ENCODE peak calls at places on chromosome 18, in four cellular contexts. F is H9, I is pancreas, M is sigmoid colon. A is an unnamed sample.

GRCh38 chr18:73756256-73757091 is 391.2 kb downstream of the FBXO15 start:
- DNase-seq in I (no peak), M (no peak), F (no peak), A (no peak)

GRCh38 chr18:61400016-61400630 is 66.9 kb downstream of the CDH20 start:
- DNase-seq in M (no peak), F (no peak), I (no peak), A (no peak)

GRCh38 chr18:55425698-55426097 is 162.3 kb downstream of the TCF4 start:
- DNase-seq in M (no peak), I (no peak), F (no peak), A (no peak)

GRCh38 chr18:8516391-8517250 is 92.6 kb upstream of the RAB12 start:
- DNase-seq in I (no peak), M (peak), F (no peak), A (no peak)

GRCh38 chr18:28588884-28589549 is 412.1 kb upstream of the CDH2 start:
- DNase-seq in I (no peak), M (no peak), F (no peak), A (no peak)

GRCh38 chr18:52554180-52554579 is 214.2 kb downstream of the DCC start:
- DNase-seq in I (no peak), M (no peak), F (no peak), A (no peak)

GRCh38 chr18:3046216-3046808 is 33.4 kb upstream of the LPIN2 start:
- DNase-seq in I (no peak), F (no peak), M (no peak), A (no peak)

GRCh38 chr18:23460285-23461273 is 7.5 kb downstream of the RIOK3 start:
- DNase-seq in M (no peak), F (no peak), I (no peak), A (no peak)

GRCh38 chr18:3422905-3423304 is 27.1 kb upstream of the TGIF1 start:
- DNase-seq in M (no peak), I (no peak), F (no peak), A (no peak)

GRCh38 chr18:350953-351572 is 83.2 kb upstream of the THOC1 start:
- DNase-seq in F (no peak), M (no peak), I (no peak), A (no peak)

GRCh38 chr18:31041346-31042067 is 1.0 kb downstream of the DSC3 start:
- DNase-seq in F (peak), M (no peak), I (no peak), A (no peak)

GRCh38 chr18:11553098-11553940 is 56.1 kb upstream of the SLC35G4 start:
- DNase-seq in I (peak), M (no peak), F (peak), A (no peak)

GRCh38 chr18:32368170-32368569 is 102.5 kb downstream of the GAREM1 start:
- DNase-seq in I (no peak), M (no peak), F (no peak), A (no peak)

GRCh38 chr18:2978208-2978607 is 34.7 kb downstream of the LPIN2 start:
- DNase-seq in F (no peak), I (no peak), M (no peak), A (no peak)

GRCh38 chr18:44823286-44823685 is 142.6 kb downstream of the SETBP1 start:
- DNase-seq in I (no peak), F (no peak), M (no peak), A (no peak)

GRCh38 chr18:49646864-49647263 is 85.0 kb downstream of the LIPG start:
- DNase-seq in I (no peak), M (peak), F (no peak), A (no peak)

GRCh38 chr18:44884446-44884845 is 203.8 kb downstream of the SETBP1 start:
- DNase-seq in F (no peak), I (no peak), M (no peak), A (no peak)

GRCh38 chr18:50107468-50107867 is 87.5 kb downstream of the MYO5B start:
- DNase-seq in F (no peak), M (no peak), I (no peak), A (no peak)

GRCh38 chr18:60684843-60685513 is 312.4 kb upstream of the MC4R start:
- DNase-seq in M (no peak), F (no peak), I (no peak), A (no peak)

GRCh38 chr18:51666717-51667320 is 469.3 kb upstream of the MEX3C start:
- DNase-seq in F (no peak), I (no peak), M (peak), A (no peak)

GRCh38 chr18:35571138-35571537 is 10.4 kb upstream of the GALNT1 start:
- DNase-seq in M (no peak), F (no peak), I (no peak), A (no peak)

GRCh38 chr18:39435209-39435608 is 1869.6 kb upstream of the CELF4 start:
- DNase-seq in M (no peak), F (no peak), I (no peak), A (no peak)

GRCh38 chr18:54382076-54382475 is 24.4 kb downstream of the C18orf54 start:
- DNase-seq in M (no peak), F (no peak), I (no peak), A (no peak)

GRCh38 chr18:22165049-22165602 is 4.3 kb upstream of the GATA6 start:
- DNase-seq in I (no peak), M (no peak), F (peak), A (no peak)

GRCh38 chr18:7684966-7685365 is 117.8 kb downstream of the PTPRM start:
- DNase-seq in F (no peak), M (no peak), I (no peak), A (no peak)

DNA sequence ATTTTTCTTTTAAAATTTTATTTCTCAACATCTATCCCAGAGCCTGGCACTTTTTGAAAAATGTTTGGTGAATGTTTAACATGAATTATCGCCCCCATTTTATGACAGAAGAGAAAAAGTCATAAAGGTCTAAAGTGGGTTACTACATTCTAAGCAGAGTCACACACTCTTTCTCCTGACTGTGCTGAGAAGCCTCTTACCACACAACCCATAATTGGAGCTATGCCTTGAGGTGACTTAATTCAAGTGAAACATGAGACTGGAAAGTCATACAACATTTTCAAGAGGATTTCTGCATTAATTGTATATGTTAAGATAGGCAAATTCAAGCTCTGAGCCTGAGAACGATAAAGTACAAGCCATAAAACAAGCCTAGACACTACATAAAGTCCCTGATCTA is 3.1 kb upstream of the DSEL start:
- DNase-seq in I (no peak), F (no peak), M (no peak), A (no peak)
- H3K27ac ChIP-seq in I (no peak), F (no peak), M (peak), A (no peak)

GRCh38 chr18:4734021-4734420 is 278.9 kb upstream of the DLGAP1 start:
- DNase-seq in I (no peak), F (no peak), M (no peak), A (no peak)
- TF ChIP-seq CTCF in I (no peak), F (no peak), M (no peak), A (no peak)

DNA sequence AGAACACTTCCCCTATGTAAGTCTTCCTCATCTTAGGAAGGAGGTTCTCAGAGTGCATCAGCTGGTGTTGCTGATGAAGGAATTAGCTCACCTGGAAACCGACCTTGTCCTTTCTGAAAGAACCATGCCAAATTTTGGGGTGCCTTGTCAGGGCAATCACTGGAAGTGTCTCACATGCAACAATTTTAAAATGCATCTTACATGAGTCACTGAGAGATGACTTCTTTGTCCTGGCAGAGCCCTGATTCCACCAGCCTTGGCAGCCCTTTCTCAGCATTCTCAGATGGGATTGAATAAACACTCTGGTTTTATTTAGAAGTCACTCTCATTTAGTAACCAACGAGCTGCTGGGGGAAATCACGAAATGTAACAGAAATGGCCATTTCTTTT is 3.8 kb upstream of the ATP8B1 start:
- DNase-seq in F (no peak), M (no peak), I (no peak), A (no peak)
- H3K27ac ChIP-seq in F (no peak), M (peak), I (peak), A (no peak)

GRCh38 chr18:9562584-9562983 is 51.8 kb downstream of the PPP4R1 start:
- DNase-seq in F (no peak), I (no peak), M (no peak), A (no peak)
- TF ChIP-seq CTCF in F (no peak), I (no peak), M (no peak), A (no peak)

GRCh38 chr18:25231327-25231691 is 120.7 kb downstream of the ZNF521 start:
- DNase-seq in F (no peak), I (no peak), M (peak), A (no peak)

GRCh38 chr18:25229080-25229479 is 122.9 kb downstream of the ZNF521 start:
- DNase-seq in M (no peak), F (no peak), I (no peak), A (no peak)

GRCh38 chr18:25229858-25230257 is 122.1 kb downstream of the ZNF521 start:
- DNase-seq in F (no peak), M (no peak), I (no peak), A (no peak)

GRCh38 chr18:25230658-25231326 is 121.2 kb downstream of the ZNF521 start:
- DNase-seq in F (no peak), M (peak), I (peak), A (no peak)

GRCh38 chr18:25228410-25228809 is 123.6 kb downstream of the ZNF521 start:
- DNase-seq in M (no peak), I (no peak), F (no peak), A (no peak)
- H3K27ac ChIP-seq in M (peak), I (no peak), F (no peak), A (no peak)